ENCODE peak calls at places on chromosomes 11 and 22, in six cellular contexts. Q, X, Y, O, N and L are unnamed samples.

GRCh38 chr11:123122341-123122740 is 60.4 kb upstream of the HSPA8 start:
- DNase-seq in Q (no peak), X (peak; percentile 90), Y (peak; percentile 21), O (no peak), N (no peak), L (no peak)

GRCh38 chr11:12377824-12378593 is 638 bp downstream of the PARVA start:
- DNase-seq in Q (no peak), X (peak; percentile 94), Y (peak; percentile 86), O (peak; percentile 80), N (no peak), L (peak; percentile 90)

GRCh38 chr11:123405123-123405592 is 24.9 kb upstream of the GRAMD1B start:
- DNase-seq in Q (no peak), X (no peak), Y (no peak), O (no peak), N (no peak), L (peak; percentile 58)

GRCh38 chr11:133945087-133945974 is 11.4 kb downstream of the IGSF9B start:
- DNase-seq in Q (peak; percentile 78), X (peak; percentile 83), Y (no peak), O (no peak), N (no peak), L (no peak)

GRCh38 chr11:128180446-128181089 is 406.8 kb downstream of the ETS1 start:
- DNase-seq in Q (no peak), X (no peak), Y (no peak), O (no peak), N (peak; percentile 56), L (no peak)

GRCh38 chr11:113574171-113574570 is 99.0 kb upstream of the DRD2 start:
- DNase-seq in Q (no peak), X (no peak), Y (no peak), O (no peak), N (no peak), L (no peak)

GRCh38 chr22:23700706-23701105 is 9.9 kb downstream of the RGL4 start:
- DNase-seq in Q (no peak), X (no peak), Y (no peak), O (no peak), N (no peak), L (peak; percentile 82)

GRCh38 chr11:13928566-13929251 is 33.8 kb upstream of the SPON1 start:
- DNase-seq in Q (no peak), X (no peak), Y (no peak), O (no peak), N (no peak), L (peak; percentile 35)

GRCh38 chr22:36701941-36702640 is 1.5 kb downstream of the CACNG2 start:
- DNase-seq in Q (no peak), X (no peak), Y (no peak), O (no peak), N (no peak), L (no peak)

GRCh38 chr11:72413914-72414628 is 20.3 kb downstream of the CLPB start:
- DNase-seq in Q (peak; percentile 74), X (peak; percentile 92), Y (peak; percentile 86), O (peak; percentile 87), N (peak; percentile 51), L (peak; percentile 88)

GRCh38 chr11:57547854-57548377 is 10.5 kb downstream of the SMTNL1 start:
- DNase-seq in Q (no peak), X (no peak), Y (no peak), O (no peak), N (no peak), L (no peak)

GRCh38 chr11:1120532-1121342 is 37.0 kb upstream of the MUC5AC start:
- DNase-seq in Q (no peak), X (peak; percentile 47), Y (peak; percentile 4), O (peak; percentile 55), N (no peak), L (peak; percentile 20)

GRCh38 chr11:2578006-2578933 is 121.5 kb downstream of the KCNQ1OT1 start:
- DNase-seq in Q (no peak), X (peak; percentile 60), Y (peak; percentile 8), O (peak; percentile 50), N (no peak), L (peak; percentile 14)

GRCh38 chr11:126476256-126476970 is 120.9 kb downstream of the ST3GAL4 start:
- DNase-seq in Q (no peak), X (no peak), Y (no peak), O (no peak), N (no peak), L (no peak)

GRCh38 chr11:61507962-61508824 is at the start of gene LRRC10B:
- DNase-seq in Q (peak; percentile 9), X (no peak), Y (peak; percentile 85), O (no peak), N (no peak), L (peak; percentile 72)

GRCh38 chr11:134995746-134996145 is 583.7 kb upstream of the B3GAT1 start:
- DNase-seq in Q (no peak), X (no peak), Y (no peak), O (no peak), N (no peak), L (no peak)

GRCh38 chr22:32619614-32620426 is 145.2 kb downstream of the FBXO7 start:
- DNase-seq in Q (no peak), X (peak; percentile 78), Y (no peak), O (no peak), N (no peak), L (peak; percentile 51)

GRCh38 chr11:97888641-97889040 is 1132.1 kb upstream of the CNTN5 start:
- DNase-seq in Q (no peak), X (no peak), Y (no peak), O (no peak), N (no peak), L (no peak)

GRCh38 chr11:22657101-22657694 is 9.2 kb upstream of the GAS2 start:
- DNase-seq in Q (no peak), X (no peak), Y (no peak), O (no peak), N (no peak), L (no peak)

GRCh38 chr11:57597971-57598830 is 716 bp downstream of the SERPING1 start:
- DNase-seq in Q (no peak), X (peak; percentile 95), Y (peak; percentile 62), O (peak; percentile 89), N (no peak), L (peak; percentile 49)

GRCh38 chr11:27627979-27628378 is 72.3 kb downstream of the BDNF start:
- DNase-seq in Q (no peak), X (no peak), Y (no peak), O (no peak), N (no peak), L (no peak)

GRCh38 chr22:11598492-11599440 is 3929.2 kb upstream of the OR11H1 start:
- DNase-seq in Q (no peak), X (no peak), Y (no peak), O (no peak), N (no peak), L (no peak)

GRCh38 chr11:120817131-120817530 is 206.8 kb upstream of the TBCEL start:
- DNase-seq in Q (no peak), X (no peak), Y (peak; percentile 49), O (no peak), N (no peak), L (peak; percentile 35)

GRCh38 chr22:30001459-30001858 is 78.8 kb upstream of the HORMAD2 start:
- DNase-seq in Q (no peak), X (no peak), Y (no peak), O (no peak), N (no peak), L (no peak)

GRCh38 chr11:130738618-130739017 is 177.7 kb downstream of the SNX19 start:
- DNase-seq in Q (no peak), X (no peak), Y (no peak), O (no peak), N (no peak), L (no peak)

GRCh38 chr22:33720166-33720878 is 200.0 kb downstream of the LARGE1 start:
- DNase-seq in Q (no peak), X (no peak), Y (no peak), O (no peak), N (no peak), L (no peak)

GRCh38 chr11:67177399-67178281 is 58.6 kb downstream of the KDM2A start:
- DNase-seq in Q (no peak), X (no peak), Y (no peak), O (no peak), N (no peak), L (no peak)
- H3K27ac ChIP-seq in Q (no peak overlapping the region), X (no peak overlapping the region), Y (no peak overlapping the region), O (no peak overlapping the region), N (peak overlapping the region; percentile 11), L (no peak overlapping the region)

DNA sequence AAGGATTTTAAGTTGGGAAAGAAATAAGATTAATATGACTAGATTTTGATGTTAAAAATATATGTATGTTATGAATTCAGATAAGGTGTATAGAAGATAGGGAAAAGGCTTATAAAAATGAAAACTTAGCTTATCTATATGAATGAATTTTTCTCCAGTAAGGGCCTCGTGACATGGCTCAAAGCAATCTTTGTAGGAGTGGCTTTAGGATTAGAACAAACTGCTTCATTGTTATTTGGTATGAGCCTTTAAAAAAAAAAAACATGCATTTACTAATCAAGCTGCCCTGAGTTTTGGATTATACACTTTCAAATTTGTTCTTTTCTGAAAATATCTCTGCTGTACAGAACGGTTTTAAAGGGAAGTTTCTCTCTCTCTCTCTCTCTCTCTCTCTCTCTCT is 905.9 kb downstream of the OPCML start:
- DNase-seq in Q (no peak), X (no peak), Y (no peak), O (no peak), N (no peak), L (no peak)
- H3K9me3 ChIP-seq in Q (no peaks in the 10 kb centered on the region), X (no peaks in the 10 kb centered on the region), Y (no peaks in the 10 kb centered on the region), O (no peaks in the 10 kb centered on the region), N (no peaks in the 10 kb centered on the region), L (no peaks in the 10 kb centered on the region)

GRCh38 chr22:41915783-41916493 is 1.1 kb upstream of the SHISA8 start:
- DNase-seq in Q (no peak), X (no peak), Y (no peak), O (no peak), N (no peak), L (no peak)
- H3K27me3 ChIP-seq in Q (peaks cover 45% of the 10 kb centered on the region), X (peaks cover 51% of the 10 kb centered on the region), Y (peaks cover 96% of the 10 kb centered on the region), O (peaks cover 71% of the 10 kb centered on the region), N (peaks cover 55% of the 10 kb centered on the region), L (peaks cover 12% of the 10 kb centered on the region)

DNA sequence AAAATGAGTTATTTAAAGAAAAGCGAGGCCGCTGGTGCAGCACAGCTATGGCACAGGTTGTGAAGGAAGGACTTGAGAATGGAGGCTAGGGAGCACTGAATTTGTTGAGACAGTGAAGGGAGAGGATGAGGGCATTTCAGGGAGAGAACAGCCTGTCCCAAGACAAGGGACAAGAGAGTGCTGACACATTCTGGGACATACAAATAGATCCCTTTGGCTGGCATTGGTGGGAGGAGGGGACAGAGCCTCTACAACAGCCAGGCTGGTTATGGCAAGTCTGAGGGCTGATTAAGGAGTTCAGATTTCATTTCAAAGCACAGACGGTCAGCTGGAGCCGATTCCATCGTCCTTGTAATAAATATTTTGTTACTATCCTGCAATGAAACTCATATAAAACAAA is 1.7 kb upstream of the SLC29A2 start:
- DNase-seq in Q (no peak), X (no peak), Y (no peak), O (no peak), N (no peak), L (no peak)
- H3K27ac ChIP-seq in Q (no peak overlapping the region), X (no peak overlapping the region), Y (no peak overlapping the region), O (no peak overlapping the region), N (no peak overlapping the region), L (no peak overlapping the region)

GRCh38 chr22:44185237-44186120 is 4.8 kb downstream of the PARVG start:
- DNase-seq in Q (no peak), X (peak; percentile 48), Y (no peak), O (no peak), N (no peak), L (no peak)
- H3K9me3 ChIP-seq in Q (no peaks in the 10 kb centered on the region), X (no peaks in the 10 kb centered on the region), Y (no peaks in the 10 kb centered on the region), O (no peaks in the 10 kb centered on the region), N (no peaks in the 10 kb centered on the region), L (no peaks in the 10 kb centered on the region)